ENCODE peak calls at places on chromosomes 12 and 14, in six cellular contexts. J, T, L, K, W and C are unnamed samples.

GRCh38 chr14:64758025-64758521 is 53.8 kb downstream of the PLEKHG3 start:
- DNase-seq in L (no peak), T (no peak), W (no peak), K (no peak), J (no peak), C (no peak)

GRCh38 chr12:96208346-96208745 is 14.2 kb downstream of the ELK3 start:
- DNase-seq in T (no peak), K (no peak), W (no peak), J (no peak), L (no peak), C (no peak)

GRCh38 chr12:107355004-107355565 is 261.7 kb upstream of the CRY1 start:
- DNase-seq in J (no peak), L (no peak), W (no peak), T (no peak), K (no peak), C (no peak)

GRCh38 chr14:57835751-57836150 is 30.1 kb downstream of the SLC35F4 start:
- DNase-seq in W (no peak), K (no peak), L (no peak), T (no peak), J (no peak), C (no peak)

GRCh38 chr14:33435911-33436310 is 497.2 kb downstream of the NPAS3 start:
- DNase-seq in T (no peak), L (no peak), J (no peak), K (no peak), W (no peak), C (no peak)

GRCh38 chr12:124829008-124829707 is 34.5 kb downstream of the SCARB1 start:
- DNase-seq in T (no peak), W (no peak), L (peak), K (no peak), J (peak), C (no peak)

GRCh38 chr12:17352164-17352563 is 737.8 kb downstream of the RERGL start:
- DNase-seq in L (no peak), K (no peak), T (no peak), W (no peak), J (no peak), C (no peak)

GRCh38 chr12:8532045-8532444 is 8.7 kb downstream of the CLEC4E start:
- DNase-seq in T (no peak), J (no peak), W (no peak), L (no peak), K (no peak), C (no peak)

GRCh38 chr12:91361864-91362263 is 179.2 kb upstream of the DCN start:
- DNase-seq in L (peak), K (no peak), J (peak), W (no peak), T (no peak), C (no peak)

GRCh38 chr12:8590842-8591545 is 21.7 kb downstream of the AICDA start:
- DNase-seq in W (no peak), K (no peak), J (no peak), L (peak), T (no peak), C (peak)

GRCh38 chr12:10716704-10717315 is 6.3 kb downstream of the YBX3 start:
- DNase-seq in L (no peak), J (no peak), W (no peak), K (no peak), T (no peak), C (no peak)

GRCh38 chr14:68088463-68088862 is 268.9 kb downstream of the RAD51B start:
- DNase-seq in T (no peak), L (no peak), W (no peak), K (no peak), J (no peak), C (no peak)

GRCh38 chr12:66629138-66629880 is 49.6 kb downstream of the GRIP1 start:
- DNase-seq in W (no peak), K (no peak), J (no peak), T (no peak), L (peak), C (no peak)

GRCh38 chr14:68506021-68506644 is 286.7 kb downstream of the ZFP36L1 start:
- DNase-seq in L (no peak), W (no peak), T (no peak), J (no peak), K (no peak), C (no peak)

GRCh38 chr12:100565987-100566545 is 7.4 kb upstream of the GAS2L3 start:
- DNase-seq in J (no peak), T (no peak), W (no peak), L (no peak), K (no peak), C (no peak)
- TF ChIP-seq TAF1 in J (no peak), T (no peak), W (no peak), L (no peak), K (no peak), C (no peak)

DNA sequence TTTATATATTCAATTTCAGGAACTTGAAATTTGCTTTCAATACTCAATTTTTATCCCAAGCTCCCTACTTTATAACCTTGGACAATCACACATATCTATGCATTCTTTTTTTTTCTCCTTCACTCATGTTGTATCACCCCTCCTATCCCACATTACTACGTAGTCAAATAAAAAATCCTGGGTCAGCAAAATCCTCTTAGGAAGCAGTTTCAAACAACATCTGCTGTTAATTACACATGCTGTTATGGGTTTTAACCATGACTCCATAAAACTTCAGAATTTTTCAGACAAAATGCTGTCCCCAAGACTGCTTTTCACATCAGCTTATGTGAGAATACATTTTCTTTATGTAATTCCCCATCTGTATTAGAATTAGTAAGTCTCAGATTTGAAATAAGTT is 61.7 kb downstream of the LRFN5 start:
- DNase-seq in W (no peak), L (no peak), T (no peak), K (no peak), J (no peak), C (no peak)
- TF ChIP-seq POLR2AphosphoS5 in W (no peak), L (no peak), T (no peak), K (no peak), J (no peak), C (no peak)

GRCh38 chr12:92785563-92785950 is 82.8 kb downstream of the PLEKHG7 start:
- DNase-seq in W (no peak), K (no peak), J (no peak), T (no peak), L (no peak), C (no peak)

GRCh38 chr12:92784356-92784755 is 81.6 kb downstream of the PLEKHG7 start:
- DNase-seq in J (no peak), W (no peak), T (no peak), K (no peak), L (no peak), C (no peak)

GRCh38 chr12:92784795-92785562 is 82.2 kb downstream of the PLEKHG7 start:
- DNase-seq in J (peak), T (peak), W (no peak), L (peak), K (peak), C (peak)

DNA sequence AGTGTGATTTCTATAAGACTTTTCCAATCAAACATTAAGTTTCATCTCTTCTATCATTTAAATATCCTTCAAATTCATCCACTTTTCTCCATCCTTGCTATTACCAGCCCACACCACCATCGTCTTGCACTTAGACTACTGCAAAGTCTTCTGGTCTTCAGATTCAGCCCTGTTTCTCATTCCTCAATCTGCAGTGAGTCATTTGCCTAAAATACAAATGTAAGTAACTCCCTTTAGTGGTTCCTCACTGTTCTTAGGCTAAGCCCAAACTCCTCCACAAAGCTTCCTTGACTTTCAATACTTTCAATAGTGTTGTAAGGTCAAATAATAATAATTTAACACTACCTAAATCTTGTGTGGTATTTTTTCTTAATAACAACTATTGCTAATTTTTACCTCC is 83.3 kb downstream of the PLEKHG7 start:
- DNase-seq in L (no peak), T (no peak), J (no peak), W (no peak), K (no peak), C (no peak)
- TF ChIP-seq TAF1 in L (no peak), T (no peak), J (no peak), W (no peak), K (no peak), C (no peak)

DNA sequence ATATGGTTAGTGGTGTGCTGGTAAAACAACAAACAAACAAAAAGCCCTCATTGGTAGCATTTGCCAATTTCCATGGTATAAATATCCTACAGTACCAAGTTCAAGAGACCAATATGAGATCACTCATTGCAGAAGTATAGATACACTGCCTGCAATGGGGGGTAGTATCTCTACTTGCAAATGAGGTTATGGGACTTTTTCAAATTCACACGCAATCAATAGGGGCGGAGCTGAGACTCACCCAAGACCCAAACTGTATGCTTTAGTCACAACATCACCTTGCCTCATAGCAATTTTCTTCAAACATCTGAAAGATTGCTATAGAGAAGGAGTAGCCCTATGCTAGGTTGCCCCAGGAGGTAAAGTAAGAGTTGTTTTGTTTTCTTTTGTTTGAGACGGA is 93.7 kb downstream of the VCPKMT start:
- DNase-seq in K (no peak), T (no peak), L (no peak), W (no peak), J (no peak), C (no peak)
- TF ChIP-seq POLR2AphosphoS5 in K (no peak), T (no peak), L (no peak), W (no peak), J (no peak), C (no peak)

GRCh38 chr14:29554335-29554734 is 373.3 kb downstream of the PRKD1 start:
- DNase-seq in J (no peak), T (no peak), W (no peak), L (no peak), K (no peak), C (no peak)

GRCh38 chr14:29545714-29546113 is 381.9 kb downstream of the PRKD1 start:
- DNase-seq in K (no peak), L (no peak), J (no peak), T (no peak), W (no peak), C (no peak)

GRCh38 chr14:29553427-29553826 is 374.2 kb downstream of the PRKD1 start:
- DNase-seq in J (no peak), T (no peak), W (no peak), L (no peak), K (no peak), C (no peak)

DNA sequence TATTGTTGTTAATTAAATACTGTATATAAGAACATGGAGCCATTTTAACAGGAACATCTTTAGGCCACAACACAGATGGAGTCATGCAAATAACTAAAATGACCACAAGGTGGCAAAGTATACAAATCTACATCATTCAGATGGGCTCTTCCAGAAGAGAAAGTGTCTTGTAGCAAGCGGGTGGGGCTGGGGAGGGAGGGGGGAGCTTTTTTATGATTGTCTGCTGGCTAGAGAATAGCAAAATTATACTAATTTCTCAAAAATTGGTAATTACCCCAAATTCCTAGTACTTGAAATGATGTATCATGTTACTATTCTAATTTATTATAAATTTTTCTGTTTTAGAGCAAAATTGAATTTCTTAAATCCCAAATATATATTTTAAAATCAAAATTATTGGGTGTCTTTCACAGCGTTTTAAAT is 378.7 kb downstream of the PRKD1 start:
- DNase-seq in K (peak), J (peak), W (no peak), L (peak), T (peak), C (peak)
- TF ChIP-seq TAF1 in K (no peak), J (no peak), W (no peak), L (no peak), T (no peak), C (no peak)